ENCODE peak calls at places on chromosomes 7 and 10, in seven cellular contexts. E, Q, P, K, Y, D and V are unnamed samples.

GRCh38 chr7:87628780-87629569 is 777 bp downstream of the RUNDC3B start:
- DNase-seq in E (peak; percentile 53), Q (no peak), P (no peak), K (peak; percentile 68), Y (peak; percentile 28), D (peak; percentile 38), V (peak; percentile 18)

GRCh38 chr7:131090866-131091692 is 236.6 kb upstream of the MKLN1 start:
- DNase-seq in E (no peak), Q (no peak), P (no peak), K (no peak), Y (peak; percentile 70), D (no peak), V (peak; percentile 40)

GRCh38 chr7:68792351-68792750 is 805.9 kb upstream of the AUTS2 start:
- DNase-seq in E (no peak), Q (no peak), P (no peak), K (no peak), Y (no peak), D (no peak), V (no peak)

GRCh38 chr10:104666106-104666505 is 25.0 kb downstream of the SORCS3 start:
- DNase-seq in E (no peak), Q (no peak), P (no peak), K (no peak), Y (no peak), D (no peak), V (no peak)

GRCh38 chr10:71740069-71740468 is 20.5 kb upstream of the C10orf105 start:
- DNase-seq in E (no peak), Q (no peak), P (peak; percentile 78), K (no peak), Y (no peak), D (no peak), V (peak; percentile 42)

GRCh38 chr10:88892223-88892967 is 12.3 kb downstream of the STAMBPL1 start:
- DNase-seq in E (peak; percentile 34), Q (no peak), P (peak; percentile 68), K (no peak), Y (no peak), D (no peak), V (peak; percentile 65)

GRCh38 chr7:47758546-47758945 is 176.6 kb upstream of the TNS3 start:
- DNase-seq in E (no peak), Q (no peak), P (peak; percentile 36), K (no peak), Y (no peak), D (no peak), V (peak; percentile 59)

GRCh38 chr7:137007001-137007725 is 138.7 kb downstream of the CHRM2 start:
- DNase-seq in E (no peak), Q (no peak), P (peak; percentile 34), K (no peak), Y (no peak), D (no peak), V (peak; percentile 76)

GRCh38 chr10:30353851-30354250 is 4.8 kb upstream of the MTPAP start:
- DNase-seq in E (no peak), Q (no peak), P (peak; percentile 94), K (no peak), Y (no peak), D (no peak), V (peak; percentile 41)

GRCh38 chr10:22022257-22023051 is 18.9 kb upstream of the DNAJC1 start:
- DNase-seq in E (no peak), Q (no peak), P (no peak), K (no peak), Y (no peak), D (no peak), V (peak; percentile 48)

GRCh38 chr10:113982745-113983144 is 60.9 kb upstream of the ADRB1 start:
- DNase-seq in E (no peak), Q (no peak), P (no peak), K (no peak), Y (no peak), D (peak; percentile 81), V (no peak)

GRCh38 chr10:44765299-44765698 is 145.8 kb upstream of the TMEM72 start:
- DNase-seq in E (no peak), Q (no peak), P (no peak), K (no peak), Y (no peak), D (no peak), V (no peak)
- H4K8ac ChIP-seq in E (no peak overlapping the region), Q (no peak overlapping the region), P (no peak overlapping the region), K (no peak overlapping the region), Y (no peak overlapping the region), D (no peak overlapping the region), V (no peak overlapping the region)

DNA sequence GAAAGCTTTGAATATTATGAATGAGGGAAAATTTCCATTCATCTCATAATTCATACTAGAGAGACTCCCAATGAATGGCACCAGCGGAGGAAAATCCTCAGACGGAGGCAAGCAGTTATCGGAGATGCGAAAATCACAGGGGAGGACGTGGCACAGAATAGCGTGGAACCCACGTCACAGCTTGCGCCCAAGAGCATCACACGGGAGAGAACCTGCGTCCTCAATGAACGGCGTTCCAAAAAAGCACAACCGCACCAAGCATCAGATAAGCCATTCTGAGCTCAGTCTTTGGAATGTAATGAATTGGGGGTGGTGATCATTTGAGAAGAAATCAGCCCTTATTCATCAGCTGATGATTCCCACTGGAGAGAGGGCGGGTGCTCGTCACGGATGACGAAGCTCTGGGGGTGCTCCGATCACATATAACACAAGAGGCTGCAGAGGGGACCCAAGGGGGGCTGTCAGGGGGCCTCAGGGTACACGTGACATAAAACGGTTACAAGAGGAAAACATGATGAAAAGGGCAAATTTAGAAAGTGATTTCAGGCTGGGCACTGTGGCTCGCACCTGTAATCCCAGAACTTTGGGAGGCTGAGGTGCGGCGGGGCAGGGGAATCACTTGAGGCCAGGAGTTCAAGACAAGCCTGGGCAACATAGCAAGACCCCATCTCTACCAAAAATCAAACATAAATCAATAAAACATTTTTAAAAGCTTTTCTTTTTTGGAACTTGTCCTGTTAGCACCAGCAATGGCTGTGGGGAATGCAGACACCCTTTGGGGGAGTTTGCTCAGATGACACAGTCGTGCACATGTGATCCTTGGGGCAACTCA is 33.8 kb upstream of the FIS1 start:
- DNase-seq in E (no peak), Q (no peak), P (no peak), K (no peak), Y (no peak), D (no peak), V (no peak)
- H4K8ac ChIP-seq in E (no peak overlapping the region), Q (no peak overlapping the region), P (no peak overlapping the region), K (no peak overlapping the region), Y (no peak overlapping the region), D (no peak overlapping the region), V (no peak overlapping the region)

GRCh38 chr7:15888090-15888489 is 201.6 kb upstream of the MEOX2 start:
- DNase-seq in E (no peak), Q (no peak), P (no peak), K (no peak), Y (no peak), D (no peak), V (no peak)

GRCh38 chr7:15889501-15889900 is 203.0 kb upstream of the MEOX2 start:
- DNase-seq in E (peak; percentile 30), Q (no peak), P (no peak), K (no peak), Y (peak; percentile 56), D (peak; percentile 2), V (peak; percentile 13)

GRCh38 chr7:15886626-15887025 is 200.1 kb upstream of the MEOX2 start:
- DNase-seq in E (no peak), Q (no peak), P (no peak), K (no peak), Y (no peak), D (no peak), V (no peak)

GRCh38 chr7:15885678-15886077 is 199.2 kb upstream of the MEOX2 start:
- DNase-seq in E (no peak), Q (no peak), P (no peak), K (no peak), Y (no peak), D (no peak), V (peak; percentile 18)

GRCh38 chr7:15891151-15891842 is 204.8 kb upstream of the MEOX2 start:
- DNase-seq in E (no peak), Q (no peak), P (peak; percentile 47), K (no peak), Y (no peak), D (no peak), V (peak; percentile 17)
- H4K8ac ChIP-seq in E (no peak overlapping the region), Q (no peak overlapping the region), P (no peak overlapping the region), K (no peak overlapping the region), Y (no peak overlapping the region), D (no peak overlapping the region), V (no peak overlapping the region)

GRCh38 chr7:98584830-98585229 is 32.3 kb upstream of the NPTX2 start:
- DNase-seq in E (no peak), Q (no peak), P (no peak), K (no peak), Y (no peak), D (no peak), V (no peak)
- H4K8ac ChIP-seq in E (no peak overlapping the region), Q (no peak overlapping the region), P (no peak overlapping the region), K (no peak overlapping the region), Y (no peak overlapping the region), D (no peak overlapping the region), V (no peak overlapping the region)

DNA sequence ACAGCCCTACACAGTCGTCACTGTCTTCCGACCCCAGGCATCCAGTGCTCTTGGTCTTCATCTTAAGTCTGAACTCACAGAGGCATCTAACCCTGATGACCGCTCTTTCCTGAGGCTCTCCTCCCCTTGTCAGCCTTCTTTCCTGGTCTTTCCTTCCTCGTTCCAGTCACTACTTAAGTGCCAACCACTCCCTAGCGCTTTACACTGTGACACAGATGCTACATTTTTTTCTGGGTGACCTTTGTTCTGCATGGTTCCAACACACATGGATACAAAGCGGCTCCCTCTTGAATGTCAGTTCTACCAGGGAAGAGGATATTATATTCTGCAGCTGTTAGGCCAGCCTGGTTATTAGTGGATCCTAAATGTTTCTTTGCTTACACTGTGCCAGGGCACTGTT is 12.7 kb downstream of the YWHAG start:
- DNase-seq in E (no peak), Q (no peak), P (no peak), K (no peak), Y (no peak), D (peak; percentile 67), V (no peak)
- H4K8ac ChIP-seq in E (no peak overlapping the region), Q (no peak overlapping the region), P (no peak overlapping the region), K (no peak overlapping the region), Y (no peak overlapping the region), D (no peak overlapping the region), V (no peak overlapping the region)

DNA sequence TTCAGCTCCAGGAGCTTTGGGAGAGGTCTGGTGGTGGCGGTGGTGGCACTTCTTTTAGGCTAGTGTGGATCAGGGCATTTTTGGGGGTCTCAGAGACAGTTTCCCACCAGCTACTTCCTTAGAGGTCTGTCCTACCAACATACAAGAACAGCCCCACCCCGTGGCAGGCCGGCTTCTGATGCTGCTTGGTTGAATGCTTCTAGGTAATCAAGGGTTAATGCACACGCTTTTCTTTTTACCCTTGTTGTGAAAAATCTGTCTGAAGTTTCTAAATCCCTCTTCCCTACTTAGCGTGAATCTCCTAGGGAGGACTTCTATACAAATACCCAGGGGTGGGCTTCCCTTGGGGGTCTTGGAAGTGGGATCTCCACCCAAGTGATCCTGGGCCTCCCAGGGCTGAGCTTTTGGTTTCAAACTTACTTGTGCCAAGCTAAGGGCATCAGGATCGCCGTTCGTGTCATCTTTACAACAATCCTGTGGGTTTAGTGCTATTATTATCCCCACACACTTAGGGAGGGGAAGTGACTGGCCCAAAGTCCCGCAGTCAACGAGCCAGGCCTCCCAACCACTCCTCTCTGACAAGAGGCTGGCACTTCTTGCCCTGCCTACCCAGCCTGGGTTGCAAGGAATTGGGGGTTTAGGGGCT is 1.7 kb downstream of the SH2B2 start:
- DNase-seq in E (no peak), Q (no peak), P (no peak), K (no peak), Y (peak; percentile 23), D (no peak), V (peak; percentile 19)
- H4K8ac ChIP-seq in E (no peak overlapping the region), Q (no peak overlapping the region), P (no peak overlapping the region), K (no peak overlapping the region), Y (no peak overlapping the region), D (no peak overlapping the region), V (no peak overlapping the region)

GRCh38 chr7:111914287-111914686 is 291.9 kb downstream of the DOCK4 start:
- DNase-seq in E (no peak), Q (no peak), P (no peak), K (no peak), Y (peak; percentile 26), D (no peak), V (no peak)
- H4K8ac ChIP-seq in E (no peak overlapping the region), Q (peak overlapping the region; percentile 6), P (no peak overlapping the region), K (no peak overlapping the region), Y (no peak overlapping the region), D (no peak overlapping the region), V (no peak overlapping the region)